ENCODE peak calls at places on chromosome 14, in seven cellular contexts. One of them, this sample, is unnamed.

GRCh38 chr14:60232185-60232584 is 16.8 kb upstream of the PPM1A start:
- DNase-seq in uterus: no peak
- DNase-seq in progenitor cell of endocrine pancreas: no peak
- DNase-seq in lower leg skin: no peak
- DNase-seq in PC-9: no peak
- DNase-seq in H9: no peak
- DNase-seq in cardiac muscle cell: no peak
- DNase-seq in this sample: no peak

GRCh38 chr14:52150162-52150561 is 81.3 kb upstream of the NID2 start:
- DNase-seq in progenitor cell of endocrine pancreas: no peak
- DNase-seq in lower leg skin: no peak
- DNase-seq in H9: no peak
- DNase-seq in uterus: no peak
- DNase-seq in cardiac muscle cell: no peak
- DNase-seq in PC-9: no peak
- DNase-seq in this sample: no peak

GRCh38 chr14:81276699-81277069 is 55.9 kb upstream of the GTF2A1 start:
- DNase-seq in progenitor cell of endocrine pancreas: no peak
- DNase-seq in uterus: no peak
- DNase-seq in PC-9: no peak
- DNase-seq in cardiac muscle cell: no peak
- DNase-seq in lower leg skin: no peak
- DNase-seq in H9: no peak
- DNase-seq in this sample: no peak

GRCh38 chr14:41280745-41281144 is 325.9 kb upstream of the LRFN5 start:
- DNase-seq in lower leg skin: no peak
- DNase-seq in uterus: no peak
- DNase-seq in PC-9: no peak
- DNase-seq in progenitor cell of endocrine pancreas: no peak
- DNase-seq in cardiac muscle cell: peak; percentile 48
- DNase-seq in H9: no peak
- DNase-seq in this sample: no peak

GRCh38 chr14:92600318-92601053 is 86.9 kb downstream of the RIN3 start:
- DNase-seq in cardiac muscle cell: peak; percentile 80
- DNase-seq in PC-9: peak; percentile 89
- DNase-seq in H9: no peak
- DNase-seq in lower leg skin: no peak
- DNase-seq in progenitor cell of endocrine pancreas: no peak
- DNase-seq in uterus: no peak
- DNase-seq in this sample: no peak

GRCh38 chr14:28709571-28710305 is 56.8 kb upstream of the FOXG1 start:
- DNase-seq in lower leg skin: no peak
- DNase-seq in H9: no peak
- DNase-seq in PC-9: no peak
- DNase-seq in cardiac muscle cell: no peak
- DNase-seq in uterus: no peak
- DNase-seq in progenitor cell of endocrine pancreas: no peak
- DNase-seq in this sample: no peak

GRCh38 chr14:96574633-96575191 is 72.5 kb downstream of the PAPOLA start:
- DNase-seq in uterus: peak; percentile 30
- DNase-seq in cardiac muscle cell: peak; percentile 78
- DNase-seq in progenitor cell of endocrine pancreas: no peak
- DNase-seq in lower leg skin: no peak
- DNase-seq in PC-9: no peak
- DNase-seq in H9: no peak
- DNase-seq in this sample: no peak

GRCh38 chr14:50846171-50846880 is 15.4 kb upstream of the NIN start:
- DNase-seq in H9: no peak
- DNase-seq in uterus: no peak
- DNase-seq in lower leg skin: no peak
- DNase-seq in progenitor cell of endocrine pancreas: no peak
- DNase-seq in cardiac muscle cell: peak; percentile 69
- DNase-seq in PC-9: no peak
- DNase-seq in this sample: no peak

GRCh38 chr14:103735815-103736545 is 20.4 kb downstream of the ZFYVE21 start:
- DNase-seq in PC-9: peak; percentile 94
- DNase-seq in progenitor cell of endocrine pancreas: no peak
- DNase-seq in cardiac muscle cell: no peak
- DNase-seq in H9: no peak
- DNase-seq in lower leg skin: no peak
- DNase-seq in uterus: no peak
- DNase-seq in this sample: no peak

GRCh38 chr14:103735022-103735421 is 19.4 kb downstream of the ZFYVE21 start:
- DNase-seq in lower leg skin: no peak
- DNase-seq in cardiac muscle cell: no peak
- DNase-seq in H9: no peak
- DNase-seq in uterus: no peak
- DNase-seq in progenitor cell of endocrine pancreas: no peak
- DNase-seq in PC-9: no peak
- DNase-seq in this sample: no peak

GRCh38 chr14:103734081-103734888 is 18.7 kb downstream of the ZFYVE21 start:
- DNase-seq in uterus: no peak
- DNase-seq in lower leg skin: no peak
- DNase-seq in PC-9: no peak
- DNase-seq in H9: no peak
- DNase-seq in cardiac muscle cell: no peak
- DNase-seq in progenitor cell of endocrine pancreas: no peak
- DNase-seq in this sample: no peak

GRCh38 chr14:103736546-103737431 is 21.2 kb downstream of the ZFYVE21 start:
- DNase-seq in PC-9: no peak
- DNase-seq in cardiac muscle cell: no peak
- DNase-seq in progenitor cell of endocrine pancreas: no peak
- DNase-seq in uterus: peak; percentile 63
- DNase-seq in H9: no peak
- DNase-seq in lower leg skin: no peak
- DNase-seq in this sample: no peak

DNA sequence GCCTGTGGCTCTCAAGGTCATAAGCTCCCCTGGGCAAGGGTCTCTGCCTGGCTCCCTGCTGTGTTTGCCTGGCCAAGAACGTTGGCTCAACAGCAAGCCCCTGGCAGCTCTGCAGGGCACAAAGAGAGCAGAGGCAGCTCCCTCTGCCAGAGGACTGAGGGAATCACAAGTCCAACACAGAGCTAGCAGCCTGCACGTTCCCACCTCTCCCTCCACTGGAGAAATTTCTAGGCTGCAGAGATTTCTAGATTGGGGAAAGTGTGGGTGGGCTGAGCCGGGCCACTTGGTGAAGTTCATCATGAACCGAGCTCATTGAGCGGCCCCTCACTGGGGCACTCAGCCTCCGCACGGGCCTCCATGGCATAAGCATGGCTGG is 19.8 kb downstream of the ZFYVE21 start:
- DNase-seq in lower leg skin: no peak
- DNase-seq in uterus: no peak
- DNase-seq in cardiac muscle cell: no peak
- DNase-seq in H9: no peak
- DNase-seq in progenitor cell of endocrine pancreas: no peak
- DNase-seq in PC-9: no peak
- DNase-seq in this sample: no peak
- TF ChIP-seq CTCF in lower leg skin: no peak
- TF ChIP-seq CTCF in uterus: no peak
- TF ChIP-seq CTCF in cardiac muscle cell: no peak
- TF ChIP-seq CTCF in H9: no peak
- TF ChIP-seq CTCF in progenitor cell of endocrine pancreas: no peak
- TF ChIP-seq CTCF in PC-9: no peak
- TF ChIP-seq CTCF in this sample: no peak

GRCh38 chr14:80167793-80168448 is 43.4 kb downstream of the DIO2 start:
- DNase-seq in cardiac muscle cell: no peak
- DNase-seq in H9: no peak
- DNase-seq in uterus: no peak
- DNase-seq in PC-9: no peak
- DNase-seq in progenitor cell of endocrine pancreas: no peak
- DNase-seq in lower leg skin: no peak
- DNase-seq in this sample: no peak

DNA sequence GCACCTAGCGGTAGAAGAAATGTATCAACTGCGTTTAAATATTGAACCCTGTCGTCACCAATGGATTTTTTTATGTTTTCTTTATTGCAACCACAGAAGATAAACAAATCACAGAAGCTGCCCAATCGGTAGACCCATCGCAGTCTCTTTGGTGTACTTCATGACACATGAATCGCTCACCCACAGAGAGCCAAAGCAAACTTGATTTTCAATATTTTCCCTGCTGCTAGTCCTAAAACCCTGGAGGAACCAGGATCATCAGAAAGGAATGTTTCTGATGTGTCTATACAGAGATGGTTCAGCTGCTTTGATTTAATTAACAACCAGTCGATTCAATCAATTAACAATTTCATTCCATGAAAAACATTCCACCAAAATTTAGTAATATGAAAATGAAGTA is 46.3 kb downstream of the DIO2 start:
- DNase-seq in cardiac muscle cell: no peak
- DNase-seq in progenitor cell of endocrine pancreas: no peak
- DNase-seq in uterus: no peak
- DNase-seq in H9: no peak
- DNase-seq in PC-9: no peak
- DNase-seq in lower leg skin: no peak
- DNase-seq in this sample: no peak
- TF ChIP-seq CTCF in cardiac muscle cell: no peak
- TF ChIP-seq CTCF in progenitor cell of endocrine pancreas: no peak
- TF ChIP-seq CTCF in uterus: no peak
- TF ChIP-seq CTCF in H9: no peak
- TF ChIP-seq CTCF in PC-9: no peak
- TF ChIP-seq CTCF in lower leg skin: no peak
- TF ChIP-seq CTCF in this sample: no peak

GRCh38 chr14:90760591-90761316 is 55.5 kb downstream of the TTC7B start:
- DNase-seq in PC-9: no peak
- DNase-seq in H9: peak; percentile 39
- DNase-seq in uterus: no peak
- DNase-seq in lower leg skin: no peak
- DNase-seq in cardiac muscle cell: peak; percentile 62
- DNase-seq in progenitor cell of endocrine pancreas: no peak
- DNase-seq in this sample: no peak
- TF ChIP-seq CTCF in PC-9: peak; percentile 56
- TF ChIP-seq CTCF in H9: peak; percentile 87
- TF ChIP-seq CTCF in uterus: peak; percentile 10
- TF ChIP-seq CTCF in lower leg skin: no peak
- TF ChIP-seq CTCF in cardiac muscle cell: peak; percentile 68
- TF ChIP-seq CTCF in progenitor cell of endocrine pancreas: peak; percentile 65
- TF ChIP-seq CTCF in this sample: peak; percentile 27

DNA sequence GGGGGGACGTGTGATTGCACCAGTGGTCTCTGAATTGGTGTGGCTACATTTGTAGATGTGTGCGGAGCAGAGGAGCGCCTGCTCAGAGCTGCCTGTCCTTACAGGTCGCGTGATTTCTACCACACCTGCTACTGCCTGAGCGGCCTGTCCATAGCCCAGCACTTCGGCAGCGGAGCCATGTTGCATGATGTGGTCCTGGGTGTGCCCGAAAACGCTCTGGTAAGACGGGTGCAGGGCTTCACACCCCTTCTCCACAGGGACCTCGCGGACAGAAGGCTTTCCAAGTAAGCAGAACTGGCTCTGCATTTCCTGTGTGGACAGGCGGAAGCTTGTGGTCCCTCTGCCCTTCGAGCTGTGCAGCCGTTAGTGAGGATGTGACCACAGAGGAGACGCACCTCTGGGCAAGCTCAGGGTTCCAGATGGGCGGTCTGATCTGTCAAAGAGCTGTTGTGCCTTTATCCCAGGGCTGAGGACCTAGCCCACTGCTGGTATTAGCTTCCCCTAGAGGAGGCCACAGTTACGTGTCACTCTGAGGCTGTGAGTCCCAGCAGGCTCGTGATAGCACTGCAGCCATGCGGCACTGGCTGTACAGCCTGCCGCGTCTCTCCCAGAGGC is 47.7 kb downstream of the MAX start:
- DNase-seq in progenitor cell of endocrine pancreas: no peak
- DNase-seq in lower leg skin: no peak
- DNase-seq in cardiac muscle cell: no peak
- DNase-seq in uterus: no peak
- DNase-seq in PC-9: no peak
- DNase-seq in H9: no peak
- DNase-seq in this sample: peak; percentile 17
- TF ChIP-seq CTCF in progenitor cell of endocrine pancreas: no peak
- TF ChIP-seq CTCF in lower leg skin: no peak
- TF ChIP-seq CTCF in cardiac muscle cell: no peak
- TF ChIP-seq CTCF in uterus: no peak
- TF ChIP-seq CTCF in PC-9: no peak
- TF ChIP-seq CTCF in H9: no peak
- TF ChIP-seq CTCF in this sample: no peak

DNA sequence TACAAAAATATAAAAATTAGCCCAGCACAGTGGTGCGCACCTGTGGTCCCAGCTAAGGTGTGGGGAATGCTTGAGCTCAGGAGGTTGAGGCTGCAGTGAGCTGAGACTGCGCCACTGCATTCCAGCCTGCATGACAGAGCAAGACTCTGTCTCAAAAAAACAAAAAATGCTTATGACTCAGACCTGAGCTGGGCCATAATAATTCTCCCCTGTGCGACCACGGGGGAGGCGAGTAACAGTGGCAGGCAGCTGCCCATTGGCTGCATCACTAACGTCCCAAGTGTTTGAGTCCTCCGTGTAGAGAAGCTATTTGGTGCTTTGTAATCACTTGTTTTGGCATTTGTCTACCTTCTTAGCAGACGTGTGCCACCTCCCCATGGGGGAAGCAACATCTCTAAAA is 24.9 kb downstream of the PSMC1 start:
- DNase-seq in lower leg skin: no peak
- DNase-seq in cardiac muscle cell: peak; percentile 54
- DNase-seq in progenitor cell of endocrine pancreas: no peak
- DNase-seq in uterus: no peak
- DNase-seq in PC-9: no peak
- DNase-seq in H9: no peak
- DNase-seq in this sample: no peak
- TF ChIP-seq CTCF in lower leg skin: no peak
- TF ChIP-seq CTCF in cardiac muscle cell: no peak
- TF ChIP-seq CTCF in progenitor cell of endocrine pancreas: no peak
- TF ChIP-seq CTCF in uterus: no peak
- TF ChIP-seq CTCF in PC-9: no peak
- TF ChIP-seq CTCF in H9: no peak
- TF ChIP-seq CTCF in this sample: no peak

DNA sequence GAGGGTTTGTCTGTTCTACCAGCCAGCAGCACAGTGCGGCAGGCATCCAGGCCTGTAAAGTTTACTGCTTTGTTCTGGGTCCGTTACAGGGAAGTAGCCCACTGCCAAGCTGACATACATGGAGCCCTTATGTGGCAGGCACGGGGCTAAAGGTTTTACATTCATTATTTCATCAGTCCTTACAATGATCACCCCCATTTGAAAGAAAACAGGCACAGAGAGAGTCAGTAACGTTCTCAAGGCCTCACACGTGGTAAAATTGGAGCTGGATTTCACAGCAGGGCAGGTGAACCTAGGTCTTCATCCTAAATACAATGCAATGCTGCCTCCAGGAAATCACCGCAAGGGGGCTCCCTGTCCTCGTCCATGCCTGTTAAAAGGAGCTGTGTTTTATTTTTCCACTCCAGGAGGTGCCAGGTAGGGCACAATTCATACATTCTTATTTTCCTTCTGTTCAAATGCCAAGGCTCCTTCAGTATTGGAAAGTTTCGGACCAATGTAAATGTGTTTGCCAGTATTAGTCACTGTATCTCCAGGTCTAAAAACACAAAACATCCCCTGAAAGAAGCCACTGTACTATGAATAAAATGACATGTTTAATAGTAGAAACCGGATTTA is 172.2 kb upstream of the GZMB start:
- DNase-seq in progenitor cell of endocrine pancreas: peak; percentile 72
- DNase-seq in uterus: peak; percentile 47
- DNase-seq in lower leg skin: peak; percentile 52
- DNase-seq in cardiac muscle cell: peak; percentile 69
- DNase-seq in PC-9: peak; percentile 37
- DNase-seq in H9: peak; percentile 81
- DNase-seq in this sample: peak; percentile 25
- TF ChIP-seq CTCF in progenitor cell of endocrine pancreas: peak; percentile 95
- TF ChIP-seq CTCF in uterus: peak; percentile 59
- TF ChIP-seq CTCF in lower leg skin: no peak
- TF ChIP-seq CTCF in cardiac muscle cell: peak; percentile 88
- TF ChIP-seq CTCF in PC-9: peak; percentile 80
- TF ChIP-seq CTCF in H9: peak; percentile 96
- TF ChIP-seq CTCF in this sample: peak; percentile 63